ENCODE peak calls at places on chromosome 16, in four cellular contexts. B is lung, G is GM06990, R is cardiac fibroblast. L is an unnamed sample.

GRCh38 chr16:24535827-24536226 is 3.5 kb upstream of the RBBP6 start:
- DNase-seq in B (no peak), G (no peak), R (no peak), L (no peak)

GRCh38 chr16:83932304-83932703 is 20.7 kb upstream of the OSGIN1 start:
- DNase-seq in B (no peak), G (no peak), R (no peak), L (no peak)

GRCh38 chr16:12708266-12708665 is 95.4 kb downstream of the CPPED1 start:
- DNase-seq in B (no peak), G (no peak), R (no peak), L (no peak)

GRCh38 chr16:83211711-83212110 is 584.9 kb downstream of the CDH13 start:
- DNase-seq in B (no peak), G (no peak), R (no peak), L (no peak)

GRCh38 chr16:1494711-1495110 is 1.6 kb downstream of the TELO2 start:
- DNase-seq in B (no peak), G (peak), R (peak), L (no peak)

GRCh38 chr16:70433456-70434103 is 5.3 kb downstream of the ST3GAL2 start:
- DNase-seq in B (peak), G (no peak), R (peak), L (no peak)

GRCh38 chr16:86992587-86992986 is 324.6 kb downstream of the C16orf95 start:
- DNase-seq in B (no peak), G (no peak), R (no peak), L (no peak)

GRCh38 chr16:87528690-87529579 is 36.1 kb upstream of the ZCCHC14 start:
- DNase-seq in B (no peak), G (no peak), R (no peak), L (no peak)

GRCh38 chr16:49407873-49408565 is 34.4 kb downstream of the C16orf78 start:
- DNase-seq in B (peak), G (peak), R (peak), L (peak)

GRCh38 chr16:85579199-85579598 is 33.9 kb upstream of the GSE1 start:
- DNase-seq in B (no peak), G (no peak), R (no peak), L (no peak)

GRCh38 chr16:8946544-8946943 is 17.2 kb downstream of the USP7 start:
- DNase-seq in B (no peak), G (no peak), R (no peak), L (no peak)

GRCh38 chr16:82263456-82264159 is 93.6 kb upstream of the MPHOSPH6 start:
- DNase-seq in B (peak), G (no peak), R (peak), L (peak)

GRCh38 chr16:15979801-15980200 is 30.4 kb downstream of the ABCC1 start:
- DNase-seq in B (no peak), G (no peak), R (no peak), L (no peak)

GRCh38 chr16:4870138-4870671 is 22.9 kb downstream of the UBN1 start:
- DNase-seq in B (peak), G (no peak), R (no peak), L (no peak)

GRCh38 chr16:35131429-35131828 is 1672.0 kb downstream of the TP53TG3F start:
- DNase-seq in B (no peak), G (no peak), R (no peak), L (no peak)

GRCh38 chr16:79360267-79360666 is 240.3 kb downstream of the MAF start:
- DNase-seq in B (no peak), G (no peak), R (no peak), L (no peak)

GRCh38 chr16:15770512-15770911 is 86.3 kb downstream of the MYH11 start:
- DNase-seq in B (no peak), G (no peak), R (peak), L (no peak)

GRCh38 chr16:3578610-3579551 is 1.7 kb upstream of the NLRC3 start:
- DNase-seq in B (no peak), G (peak), R (no peak), L (peak)

GRCh38 chr16:85312642-85313540 is 200.6 kb upstream of the CIBAR2 start:
- DNase-seq in B (no peak), G (no peak), R (no peak), L (no peak)

GRCh38 chr16:88306860-88307545 is 75.8 kb upstream of the ZNF469 start:
- DNase-seq in B (no peak), G (no peak), R (peak), L (no peak)

GRCh38 chr16:11681977-11682654 is 13.9 kb downstream of the SNN start:
- DNase-seq in B (no peak), G (peak), R (no peak), L (no peak)

GRCh38 chr16:81440888-81441663 is 3.5 kb upstream of the CMIP start:
- DNase-seq in B (no peak), G (no peak), R (no peak), L (no peak)

GRCh38 chr16:30004811-30005242 is 6.0 kb downstream of the DOC2A start:
- DNase-seq in B (no peak), G (no peak), R (no peak), L (no peak)

GRCh38 chr16:2856061-2856670 is 1.8 kb downstream of the PRSS22 start:
- DNase-seq in B (peak), G (no peak), R (no peak), L (peak)

GRCh38 chr16:73215482-73216377 is 167.8 kb upstream of the ZFHX3 start:
- DNase-seq in B (no peak), G (no peak), R (peak), L (no peak)

GRCh38 chr16:81574168-81574567 is 129.6 kb downstream of the CMIP start:
- DNase-seq in B (no peak), G (no peak), R (no peak), L (no peak)

DNA sequence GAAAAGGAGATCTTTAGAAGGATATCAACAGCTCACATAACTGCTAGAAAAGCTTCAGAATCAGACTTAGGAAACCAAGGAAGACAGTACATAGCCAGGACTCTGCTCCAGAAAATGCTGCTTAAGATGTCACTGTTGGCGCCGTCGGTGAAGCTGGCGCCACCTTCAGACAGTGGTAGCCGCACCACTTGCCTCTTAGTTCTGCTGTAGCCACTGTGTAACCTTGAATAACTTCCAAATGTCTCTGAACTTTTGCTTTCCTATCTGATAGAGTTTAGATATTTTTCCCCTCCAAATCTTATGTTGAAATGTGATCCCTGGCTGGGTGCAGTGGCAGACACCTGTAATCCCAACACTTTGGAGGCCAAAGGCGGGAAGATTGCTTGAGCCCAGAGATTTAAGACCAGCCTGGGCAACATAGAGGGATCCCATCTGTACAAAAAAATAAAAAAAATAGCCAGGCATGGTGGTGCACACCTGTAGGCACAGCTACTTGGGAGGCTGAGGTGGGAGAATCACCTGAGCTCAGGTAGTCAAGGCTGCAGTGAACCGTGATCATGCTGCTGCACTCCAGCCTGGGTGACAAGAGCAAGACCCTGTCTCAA is 6.3 kb upstream of the USP31 start:
- DNase-seq in B (no peak), G (no peak), R (peak), L (peak)
- TF ChIP-seq CTCF in B (no peak), G (peak), R (peak), L (peak)

GRCh38 chr16:50996166-50996565 is 154.9 kb downstream of the SALL1 start:
- DNase-seq in B (no peak), G (no peak), R (no peak), L (no peak)
- TF ChIP-seq CTCF in B (no peak), G (no peak), R (no peak), L (no peak)

DNA sequence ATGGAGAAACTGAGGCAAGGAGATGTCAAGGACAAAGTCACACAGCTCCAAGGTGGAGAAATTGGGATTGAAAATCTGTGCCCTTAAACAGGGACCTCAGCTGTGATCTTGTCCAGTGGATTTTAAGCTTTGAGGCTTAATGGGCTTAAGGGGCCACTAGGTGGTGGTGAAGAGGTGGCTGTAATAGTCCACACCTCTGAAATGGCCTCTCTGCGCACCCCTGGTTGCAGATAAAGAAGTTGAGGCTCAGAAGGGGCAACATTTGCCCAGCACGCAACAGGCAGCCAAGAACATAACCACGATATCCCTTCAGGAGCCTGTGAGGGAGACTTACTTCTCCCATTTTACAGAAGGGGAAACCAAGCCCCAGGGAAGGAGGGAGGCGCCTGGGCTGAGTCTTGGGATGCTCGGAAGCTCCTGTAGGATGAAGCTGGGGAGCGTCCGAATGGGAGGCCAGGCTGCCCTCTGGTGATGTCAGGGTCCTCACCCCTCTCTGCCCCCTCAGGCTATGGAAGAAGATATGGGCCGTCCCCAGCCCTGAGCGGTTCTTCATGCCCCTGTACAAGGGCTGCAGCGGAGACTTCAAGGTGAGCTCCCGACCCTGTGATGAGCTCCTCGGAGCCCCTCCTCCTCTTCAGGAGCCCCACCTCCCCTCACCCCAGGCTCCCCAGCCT is 43.7 kb downstream of the IL21R start:
- DNase-seq in B (no peak), G (no peak), R (no peak), L (peak)
- TF ChIP-seq CTCF in B (no peak), G (no peak), R (peak), L (no peak)

GRCh38 chr16:31458073-31458834 is 1.0 kb upstream of the ARMC5 start:
- DNase-seq in B (peak), G (peak), R (peak), L (peak)
- TF ChIP-seq CTCF in B (no peak), G (no peak), R (no peak), L (no peak)

GRCh38 chr16:28937222-28937876 is 5.6 kb downstream of the CD19 start:
- DNase-seq in B (no peak), G (no peak), R (no peak), L (peak)
- TF ChIP-seq CTCF in B (no peak), G (no peak), R (no peak), L (no peak)

DNA sequence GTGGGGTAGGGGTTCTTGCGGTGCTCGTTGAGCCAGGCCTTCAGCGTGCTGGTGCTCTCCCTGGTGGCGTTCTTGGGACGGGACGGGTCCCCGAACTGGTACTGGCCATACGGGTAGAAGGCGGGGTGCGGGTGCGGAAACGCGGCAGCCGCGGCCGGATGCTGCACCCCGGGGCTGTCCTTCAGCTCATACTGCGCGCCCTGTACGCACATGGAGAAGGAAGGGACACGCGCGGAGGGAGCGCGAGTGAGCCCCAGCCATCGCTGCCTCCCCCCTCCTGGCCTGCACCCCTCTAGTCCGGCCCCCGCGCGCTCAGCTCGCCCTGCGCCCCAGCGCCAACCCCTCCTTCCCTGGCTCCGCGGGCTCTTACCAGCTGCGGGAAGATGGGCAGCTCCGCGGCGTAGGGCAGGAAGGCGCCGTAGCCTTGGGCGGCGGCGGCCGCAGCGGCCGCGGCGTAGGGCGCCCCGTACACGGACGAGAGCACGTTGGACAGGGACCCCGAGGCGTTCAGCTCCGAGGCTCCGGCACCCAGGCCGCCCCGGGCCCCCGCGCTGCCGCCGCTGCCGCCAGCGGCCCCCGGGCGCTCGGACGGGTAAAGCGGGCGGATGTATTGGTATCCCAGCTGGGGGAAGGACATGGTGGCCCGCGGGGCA is 1.0 kb downstream of the IRX3 start:
- DNase-seq in B (no peak), G (no peak), R (peak), L (no peak)
- TF ChIP-seq CTCF in B (no peak), G (no peak), R (no peak), L (no peak)

GRCh38 chr16:89325861-89326471 is 108.5 kb downstream of the ZNF778 start:
- DNase-seq in B (peak), G (no peak), R (peak), L (no peak)
- TF ChIP-seq CTCF in B (no peak), G (no peak), R (no peak), L (no peak)

GRCh38 chr16:77457046-77457445 is 22.2 kb upstream of the ADAMTS18 start:
- DNase-seq in B (no peak), G (no peak), R (no peak), L (no peak)
- TF ChIP-seq CTCF in B (no peak), G (no peak), R (no peak), L (no peak)

GRCh38 chr16:68704232-68704867 is 32.7 kb upstream of the CDH1 start:
- DNase-seq in B (peak), G (peak), R (peak), L (peak)
- TF ChIP-seq CTCF in B (peak), G (peak), R (peak), L (peak)

DNA sequence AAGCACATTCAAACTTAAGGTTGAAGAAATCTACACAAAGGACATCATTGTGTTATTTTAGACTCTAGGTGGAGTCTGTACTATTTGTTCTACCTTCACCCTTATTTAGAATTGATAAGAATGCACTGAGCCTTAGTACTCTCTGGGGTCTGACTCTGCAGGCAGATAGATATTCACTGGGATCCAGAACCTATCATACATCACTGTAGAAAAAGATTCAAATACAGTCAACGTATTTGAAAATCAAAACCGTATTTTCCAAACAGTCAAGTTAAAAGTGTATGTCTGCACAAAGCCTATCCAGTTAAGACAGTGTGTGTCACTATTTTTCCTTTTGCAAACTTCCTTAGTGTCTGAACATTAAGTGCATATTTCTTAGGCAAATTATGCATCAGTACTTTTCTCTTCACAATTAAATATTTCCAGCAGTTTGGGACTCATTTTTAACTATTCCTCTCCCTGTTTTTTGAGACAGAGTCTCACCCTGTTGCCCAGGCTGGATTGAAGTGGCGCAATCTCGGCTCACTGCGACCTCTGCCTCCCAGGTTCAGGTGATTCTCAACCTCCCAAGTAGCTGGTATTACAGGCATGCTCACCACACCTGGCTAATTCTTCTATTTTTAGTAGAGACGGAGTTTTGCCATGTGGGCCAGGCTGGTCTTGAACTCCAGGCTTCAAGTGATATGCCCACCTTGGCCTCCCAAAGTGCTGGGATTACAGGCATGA is 22.3 kb downstream of the MOSMO start:
- DNase-seq in B (no peak), G (no peak), R (no peak), L (no peak)
- TF ChIP-seq CTCF in B (no peak), G (no peak), R (no peak), L (no peak)

L was measured in activated CD8-positive, alpha-beta T cell treated with anti-CD3 and anti-CD28 coated beads for 36 hours.